ENCODE peak calls at places on chromosome 15, in seven cellular contexts. One of them, this sample, is unnamed.

GRCh38 chr15:68791431-68792283 is 29.0 kb downstream of the ANP32A start:
- DNase-seq in heart left ventricle: no peak
- DNase-seq in A549: no peak
- DNase-seq in left ventricle myocardium inferior: no peak
- DNase-seq in cardiac muscle cell: no peak
- DNase-seq in pancreas: no peak
- DNase-seq in suprapubic skin: no peak
- DNase-seq in this sample: no peak

GRCh38 chr15:47027322-47027946 is 689.9 kb upstream of the SEMA6D start:
- DNase-seq in heart left ventricle: no peak
- DNase-seq in A549: no peak
- DNase-seq in left ventricle myocardium inferior: no peak
- DNase-seq in cardiac muscle cell: no peak
- DNase-seq in pancreas: no peak
- DNase-seq in suprapubic skin: no peak
- DNase-seq in this sample: no peak

GRCh38 chr15:45116482-45117326 is 2.6 kb downstream of the DUOXA2 start:
- DNase-seq in heart left ventricle: no peak
- DNase-seq in A549: no peak
- DNase-seq in left ventricle myocardium inferior: no peak
- DNase-seq in cardiac muscle cell: peak; percentile 40
- DNase-seq in pancreas: no peak
- DNase-seq in suprapubic skin: no peak
- DNase-seq in this sample: no peak

GRCh38 chr15:51737538-51738305 is at the start of gene LYSMD2:
- DNase-seq in heart left ventricle: peak; percentile 89
- DNase-seq in A549: peak; percentile 59
- DNase-seq in left ventricle myocardium inferior: peak; percentile 88
- DNase-seq in cardiac muscle cell: peak; percentile 65
- DNase-seq in pancreas: peak; percentile 70
- DNase-seq in suprapubic skin: peak; percentile 82
- DNase-seq in this sample: peak; percentile 63

GRCh38 chr15:73799466-73799865 is 46.3 kb upstream of the INSYN1 start:
- DNase-seq in heart left ventricle: no peak
- DNase-seq in A549: no peak
- DNase-seq in left ventricle myocardium inferior: no peak
- DNase-seq in cardiac muscle cell: no peak
- DNase-seq in pancreas: no peak
- DNase-seq in suprapubic skin: no peak
- DNase-seq in this sample: no peak

GRCh38 chr15:74781673-74782595 is at the start of gene CSK:
- DNase-seq in heart left ventricle: peak; percentile 84
- DNase-seq in A549: peak; percentile 86
- DNase-seq in left ventricle myocardium inferior: peak; percentile 82
- DNase-seq in cardiac muscle cell: peak; percentile 84
- DNase-seq in pancreas: peak; percentile 66
- DNase-seq in suprapubic skin: no peak
- DNase-seq in this sample: peak; percentile 24

GRCh38 chr15:94480289-94480834 is 249.0 kb downstream of the MCTP2 start:
- DNase-seq in heart left ventricle: no peak
- DNase-seq in A549: no peak
- DNase-seq in left ventricle myocardium inferior: no peak
- DNase-seq in cardiac muscle cell: no peak
- DNase-seq in pancreas: no peak
- DNase-seq in suprapubic skin: no peak
- DNase-seq in this sample: no peak

GRCh38 chr15:73813071-73813470 is 59.9 kb upstream of the INSYN1 start:
- DNase-seq in heart left ventricle: no peak
- DNase-seq in A549: no peak
- DNase-seq in left ventricle myocardium inferior: no peak
- DNase-seq in cardiac muscle cell: no peak
- DNase-seq in pancreas: no peak
- DNase-seq in suprapubic skin: no peak
- DNase-seq in this sample: no peak

GRCh38 chr15:67433495-67434099 is 87.3 kb upstream of the C15orf61 start:
- DNase-seq in heart left ventricle: peak; percentile 25
- DNase-seq in A549: peak; percentile 82
- DNase-seq in left ventricle myocardium inferior: peak; percentile 20
- DNase-seq in cardiac muscle cell: peak; percentile 37
- DNase-seq in pancreas: peak; percentile 31
- DNase-seq in suprapubic skin: no peak
- DNase-seq in this sample: no peak

GRCh38 chr15:73777741-73778140 is 24.6 kb upstream of the INSYN1 start:
- DNase-seq in heart left ventricle: no peak
- DNase-seq in A549: no peak
- DNase-seq in left ventricle myocardium inferior: no peak
- DNase-seq in cardiac muscle cell: no peak
- DNase-seq in pancreas: no peak
- DNase-seq in suprapubic skin: no peak
- DNase-seq in this sample: no peak

GRCh38 chr15:88513195-88513594 is 33.3 kb downstream of the DET1 start:
- DNase-seq in heart left ventricle: no peak
- DNase-seq in A549: no peak
- DNase-seq in left ventricle myocardium inferior: no peak
- DNase-seq in cardiac muscle cell: no peak
- DNase-seq in pancreas: no peak
- DNase-seq in suprapubic skin: no peak
- DNase-seq in this sample: no peak

GRCh38 chr15:99718421-99718820 is 14.8 kb downstream of the LYSMD4 start:
- DNase-seq in heart left ventricle: no peak
- DNase-seq in A549: no peak
- DNase-seq in left ventricle myocardium inferior: no peak
- DNase-seq in cardiac muscle cell: no peak
- DNase-seq in pancreas: no peak
- DNase-seq in suprapubic skin: no peak
- DNase-seq in this sample: no peak

GRCh38 chr15:35723120-35723707 is 177.2 kb upstream of the DPH6 start:
- DNase-seq in heart left ventricle: no peak
- DNase-seq in A549: no peak
- DNase-seq in left ventricle myocardium inferior: no peak
- DNase-seq in cardiac muscle cell: no peak
- DNase-seq in pancreas: no peak
- DNase-seq in suprapubic skin: no peak
- DNase-seq in this sample: no peak

GRCh38 chr15:33104276-33104675 is 90.2 kb downstream of the FMN1 start:
- DNase-seq in heart left ventricle: no peak
- DNase-seq in A549: no peak
- DNase-seq in left ventricle myocardium inferior: no peak
- DNase-seq in cardiac muscle cell: no peak
- DNase-seq in pancreas: no peak
- DNase-seq in suprapubic skin: no peak
- DNase-seq in this sample: no peak

GRCh38 chr15:55601374-55601773 is 13.2 kb upstream of the PYGO1 start:
- DNase-seq in heart left ventricle: no peak
- DNase-seq in A549: no peak
- DNase-seq in left ventricle myocardium inferior: no peak
- DNase-seq in cardiac muscle cell: no peak
- DNase-seq in pancreas: no peak
- DNase-seq in suprapubic skin: no peak
- DNase-seq in this sample: no peak

GRCh38 chr15:69798481-69799315 is 299.0 kb downstream of the TLE3 start:
- DNase-seq in heart left ventricle: peak; percentile 25
- DNase-seq in A549: no peak
- DNase-seq in left ventricle myocardium inferior: no peak
- DNase-seq in cardiac muscle cell: no peak
- DNase-seq in pancreas: no peak
- DNase-seq in suprapubic skin: no peak
- DNase-seq in this sample: no peak

GRCh38 chr15:25616471-25616870 is 177.6 kb upstream of the UBE3A start:
- DNase-seq in heart left ventricle: no peak
- DNase-seq in A549: no peak
- DNase-seq in left ventricle myocardium inferior: no peak
- DNase-seq in cardiac muscle cell: no peak
- DNase-seq in pancreas: no peak
- DNase-seq in suprapubic skin: no peak
- DNase-seq in this sample: no peak

GRCh38 chr15:31265090-31265870 is 61.4 kb upstream of the KLF13 start:
- DNase-seq in heart left ventricle: peak; percentile 4
- DNase-seq in A549: no peak
- DNase-seq in left ventricle myocardium inferior: peak; percentile 9
- DNase-seq in cardiac muscle cell: peak; percentile 52
- DNase-seq in pancreas: no peak
- DNase-seq in suprapubic skin: peak; percentile 55
- DNase-seq in this sample: no peak

GRCh38 chr15:51401872-51402517 is 60.5 kb downstream of the GLDN start:
- DNase-seq in heart left ventricle: peak; percentile 40
- DNase-seq in A549: peak; percentile 80
- DNase-seq in left ventricle myocardium inferior: peak; percentile 38
- DNase-seq in cardiac muscle cell: peak; percentile 74
- DNase-seq in pancreas: no peak
- DNase-seq in suprapubic skin: no peak
- DNase-seq in this sample: no peak

GRCh38 chr15:67024322-67024997 is 40.9 kb upstream of the SMAD3 start:
- DNase-seq in heart left ventricle: peak; percentile 84
- DNase-seq in A549: peak; percentile 94
- DNase-seq in left ventricle myocardium inferior: peak; percentile 71
- DNase-seq in cardiac muscle cell: no peak
- DNase-seq in pancreas: peak; percentile 85
- DNase-seq in suprapubic skin: peak; percentile 89
- DNase-seq in this sample: no peak

GRCh38 chr15:99282129-99282528 is 30.8 kb downstream of the LRRC28 start:
- DNase-seq in heart left ventricle: no peak
- DNase-seq in A549: no peak
- DNase-seq in left ventricle myocardium inferior: no peak
- DNase-seq in cardiac muscle cell: no peak
- DNase-seq in pancreas: no peak
- DNase-seq in suprapubic skin: no peak
- DNase-seq in this sample: no peak

GRCh38 chr15:74040115-74040850 is 42.1 kb downstream of the GOLGA6A start:
- DNase-seq in heart left ventricle: peak; percentile 78
- DNase-seq in A549: no peak
- DNase-seq in left ventricle myocardium inferior: peak; percentile 48
- DNase-seq in cardiac muscle cell: no peak
- DNase-seq in pancreas: no peak
- DNase-seq in suprapubic skin: peak; percentile 69
- DNase-seq in this sample: no peak

GRCh38 chr15:82186748-82187415 is 75.7 kb downstream of the EFL1 start:
- DNase-seq in heart left ventricle: no peak
- DNase-seq in A549: no peak
- DNase-seq in left ventricle myocardium inferior: no peak
- DNase-seq in cardiac muscle cell: no peak
- DNase-seq in pancreas: no peak
- DNase-seq in suprapubic skin: no peak
- DNase-seq in this sample: no peak

GRCh38 chr15:45253330-45253729 is 1.3 kb downstream of the SLC28A2 start:
- DNase-seq in heart left ventricle: no peak
- DNase-seq in A549: no peak
- DNase-seq in left ventricle myocardium inferior: no peak
- DNase-seq in cardiac muscle cell: no peak
- DNase-seq in pancreas: no peak
- DNase-seq in suprapubic skin: no peak
- DNase-seq in this sample: no peak

GRCh38 chr15:95295905-95296618 is 1034.4 kb upstream of the NR2F2 start:
- DNase-seq in heart left ventricle: no peak
- DNase-seq in A549: no peak
- DNase-seq in left ventricle myocardium inferior: no peak
- DNase-seq in cardiac muscle cell: no peak
- DNase-seq in pancreas: no peak
- DNase-seq in suprapubic skin: no peak
- DNase-seq in this sample: no peak

GRCh38 chr15:76787273-76787672 is 117.9 kb downstream of the SCAPER start:
- DNase-seq in heart left ventricle: no peak
- DNase-seq in A549: no peak
- DNase-seq in left ventricle myocardium inferior: no peak
- DNase-seq in cardiac muscle cell: no peak
- DNase-seq in pancreas: no peak
- DNase-seq in suprapubic skin: no peak
- DNase-seq in this sample: no peak

GRCh38 chr15:98841419-98841970 is 166.1 kb downstream of the PGPEP1L start:
- DNase-seq in heart left ventricle: no peak
- DNase-seq in A549: no peak
- DNase-seq in left ventricle myocardium inferior: no peak
- DNase-seq in cardiac muscle cell: no peak
- DNase-seq in pancreas: no peak
- DNase-seq in suprapubic skin: no peak
- DNase-seq in this sample: no peak

GRCh38 chr15:63277044-63277892 is at the start of gene APH1B:
- DNase-seq in heart left ventricle: peak; percentile 87
- DNase-seq in A549: peak; percentile 69
- DNase-seq in left ventricle myocardium inferior: peak; percentile 89
- DNase-seq in cardiac muscle cell: peak; percentile 90
- DNase-seq in pancreas: peak; percentile 81
- DNase-seq in suprapubic skin: peak; percentile 90
- DNase-seq in this sample: peak; percentile 70

GRCh38 chr15:77582763-77583162 is 49.9 kb downstream of the LINGO1 start:
- DNase-seq in heart left ventricle: no peak
- DNase-seq in A549: no peak
- DNase-seq in left ventricle myocardium inferior: no peak
- DNase-seq in cardiac muscle cell: no peak
- DNase-seq in pancreas: no peak
- DNase-seq in suprapubic skin: no peak
- DNase-seq in this sample: no peak

GRCh38 chr15:59997070-59997701 is 6.9 kb upstream of the FOXB1 start:
- DNase-seq in heart left ventricle: no peak
- DNase-seq in A549: no peak
- DNase-seq in left ventricle myocardium inferior: no peak
- DNase-seq in cardiac muscle cell: peak; percentile 32
- DNase-seq in pancreas: no peak
- DNase-seq in suprapubic skin: no peak
- DNase-seq in this sample: no peak
- H3K27ac ChIP-seq in heart left ventricle: no peak overlapping the region
- H3K27ac ChIP-seq in A549: no peak overlapping the region
- H3K27ac ChIP-seq in left ventricle myocardium inferior: no peak overlapping the region
- H3K27ac ChIP-seq in cardiac muscle cell: no peak overlapping the region
- H3K27ac ChIP-seq in pancreas: no peak overlapping the region
- H3K27ac ChIP-seq in suprapubic skin: no peak overlapping the region
- H3K27ac ChIP-seq in this sample: no peak overlapping the region

GRCh38 chr15:92655178-92655995 is at the start of gene FAM174B:
- DNase-seq in heart left ventricle: peak; percentile 50
- DNase-seq in A549: peak; percentile 65
- DNase-seq in left ventricle myocardium inferior: peak; percentile 60
- DNase-seq in cardiac muscle cell: peak; percentile 80
- DNase-seq in pancreas: peak; percentile 68
- DNase-seq in suprapubic skin: no peak
- DNase-seq in this sample: no peak
- H3K27ac ChIP-seq in heart left ventricle: peak within 1 kb of the TSS; percentile 61
- H3K27ac ChIP-seq in A549: peak within 1 kb of the TSS; percentile 75
- H3K27ac ChIP-seq in left ventricle myocardium inferior: peak within 1 kb of the TSS; percentile 72
- H3K27ac ChIP-seq in cardiac muscle cell: no peak within 1 kb of the TSS
- H3K27ac ChIP-seq in pancreas: peak within 1 kb of the TSS; percentile 82
- H3K27ac ChIP-seq in suprapubic skin: peak within 1 kb of the TSS; percentile 67
- H3K27ac ChIP-seq in this sample: peak within 1 kb of the TSS; percentile 21

GRCh38 chr15:59296181-59296617 is 76.5 kb downstream of the MYO1E start:
- DNase-seq in heart left ventricle: no peak
- DNase-seq in A549: no peak
- DNase-seq in left ventricle myocardium inferior: no peak
- DNase-seq in cardiac muscle cell: no peak
- DNase-seq in pancreas: no peak
- DNase-seq in suprapubic skin: no peak
- DNase-seq in this sample: no peak
- H3K27ac ChIP-seq in heart left ventricle: peak overlapping the region; percentile 52
- H3K27ac ChIP-seq in A549: peak overlapping the region; percentile 93
- H3K27ac ChIP-seq in left ventricle myocardium inferior: peak overlapping the region; percentile 62
- H3K27ac ChIP-seq in cardiac muscle cell: no peak overlapping the region
- H3K27ac ChIP-seq in pancreas: peak overlapping the region; percentile 44
- H3K27ac ChIP-seq in suprapubic skin: peak overlapping the region; percentile 84
- H3K27ac ChIP-seq in this sample: peak overlapping the region; percentile 78

DNA sequence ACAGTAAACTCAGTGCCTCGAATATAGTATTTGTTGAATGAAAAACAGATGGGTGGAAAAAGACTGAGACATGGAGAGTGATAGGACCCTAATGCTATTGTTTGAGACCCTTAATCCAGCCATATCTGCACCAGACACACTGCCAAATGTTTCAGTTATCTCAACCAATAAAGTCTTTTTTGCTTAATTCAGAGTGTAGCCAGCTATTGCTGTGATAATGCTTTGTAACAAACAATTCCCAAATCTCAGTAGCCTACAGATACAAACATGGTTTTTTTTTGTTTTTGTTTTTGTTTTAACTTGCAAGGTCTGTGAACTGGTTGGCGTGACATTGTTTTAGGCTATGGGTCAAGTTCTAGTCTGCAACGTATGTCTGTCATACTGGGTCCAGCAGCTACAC is 17.0 kb upstream of the BCL2A1 start:
- DNase-seq in heart left ventricle: no peak
- DNase-seq in A549: no peak
- DNase-seq in left ventricle myocardium inferior: no peak
- DNase-seq in cardiac muscle cell: no peak
- DNase-seq in pancreas: no peak
- DNase-seq in suprapubic skin: no peak
- DNase-seq in this sample: no peak
- H3K27ac ChIP-seq in heart left ventricle: no peak overlapping the region
- H3K27ac ChIP-seq in A549: no peak overlapping the region
- H3K27ac ChIP-seq in left ventricle myocardium inferior: no peak overlapping the region
- H3K27ac ChIP-seq in cardiac muscle cell: no peak overlapping the region
- H3K27ac ChIP-seq in pancreas: no peak overlapping the region
- H3K27ac ChIP-seq in suprapubic skin: no peak overlapping the region
- H3K27ac ChIP-seq in this sample: no peak overlapping the region

This sample was measured in substantia nigra.